ENCODE peak calls at places on chromosome 15, in four cellular contexts. One of them, this sample, is unnamed.
A peak's percentile ranks its signal among the peaks of the same experiment; 100 is the strongest.

GRCh38 chr15:78195735-78196201 is 38.6 kb downstream of the ACSBG1 start:
- DNase-seq in breast epithelium: peak; percentile 47
- DNase-seq in A549: peak; percentile 57
- DNase-seq in pancreas: peak; percentile 48
- DNase-seq in this sample: peak; percentile 24

GRCh38 chr15:80403712-80404056 is 498 bp upstream of the ARNT2 start:
- DNase-seq in breast epithelium: no peak
- DNase-seq in A549: peak; percentile 49
- DNase-seq in pancreas: peak; percentile 22
- DNase-seq in this sample: no peak

GRCh38 chr15:50358805-50359204 is 3.8 kb upstream of the GABPB1 start:
- DNase-seq in breast epithelium: no peak
- DNase-seq in A549: peak; percentile 79
- DNase-seq in pancreas: no peak
- DNase-seq in this sample: peak; percentile 59

GRCh38 chr15:77179541-77179998 is 108.7 kb upstream of the TSPAN3 start:
- DNase-seq in breast epithelium: no peak
- DNase-seq in A549: no peak
- DNase-seq in pancreas: no peak
- DNase-seq in this sample: no peak

GRCh38 chr15:98628216-98628615 is 20.1 kb upstream of the IGF1R start:
- DNase-seq in breast epithelium: no peak
- DNase-seq in A549: no peak
- DNase-seq in pancreas: no peak
- DNase-seq in this sample: no peak

GRCh38 chr15:63599401-63600000 is 2.3 kb downstream of the FBXL22 start:
- DNase-seq in breast epithelium: peak; percentile 73
- DNase-seq in A549: peak; percentile 72
- DNase-seq in pancreas: peak; percentile 82
- DNase-seq in this sample: peak; percentile 50

GRCh38 chr15:59303641-59304433 is 68.8 kb downstream of the MYO1E start:
- DNase-seq in breast epithelium: no peak
- DNase-seq in A549: peak; percentile 78
- DNase-seq in pancreas: no peak
- DNase-seq in this sample: peak; percentile 27

GRCh38 chr15:31283046-31283445 is 43.6 kb upstream of the KLF13 start:
- DNase-seq in breast epithelium: no peak
- DNase-seq in A549: no peak
- DNase-seq in pancreas: no peak
- DNase-seq in this sample: no peak

GRCh38 chr15:68469162-68470048 is 37.4 kb upstream of the ITGA11 start:
- DNase-seq in breast epithelium: no peak
- DNase-seq in A549: no peak
- DNase-seq in pancreas: no peak
- DNase-seq in this sample: no peak

GRCh38 chr15:68719676-68720075 is 101.0 kb downstream of the ANP32A start:
- DNase-seq in breast epithelium: no peak
- DNase-seq in A549: no peak
- DNase-seq in pancreas: no peak
- DNase-seq in this sample: no peak

GRCh38 chr15:88331291-88331690 is 74.8 kb upstream of the NTRK3 start:
- DNase-seq in breast epithelium: no peak
- DNase-seq in A549: peak; percentile 80
- DNase-seq in pancreas: peak; percentile 14
- DNase-seq in this sample: peak; percentile 31

GRCh38 chr15:88337993-88338392 is 81.5 kb upstream of the NTRK3 start:
- DNase-seq in breast epithelium: no peak
- DNase-seq in A549: peak; percentile 56
- DNase-seq in pancreas: no peak
- DNase-seq in this sample: no peak

GRCh38 chr15:88334436-88334835 is 77.9 kb upstream of the NTRK3 start:
- DNase-seq in breast epithelium: no peak
- DNase-seq in A549: no peak
- DNase-seq in pancreas: no peak
- DNase-seq in this sample: peak; percentile 38

GRCh38 chr15:88335074-88335473 is 78.5 kb upstream of the NTRK3 start:
- DNase-seq in breast epithelium: no peak
- DNase-seq in A549: no peak
- DNase-seq in pancreas: no peak
- DNase-seq in this sample: no peak
- TF ChIP-seq CTCF in breast epithelium: no peak
- TF ChIP-seq CTCF in A549: no peak
- TF ChIP-seq CTCF in pancreas: no peak
- TF ChIP-seq CTCF in this sample: no peak

GRCh38 chr15:94231728-94232086 is 346 bp downstream of the MCTP2 start:
- DNase-seq in breast epithelium: no peak
- DNase-seq in A549: no peak
- DNase-seq in pancreas: no peak
- DNase-seq in this sample: no peak

GRCh38 chr15:94230886-94231727 is at the start of gene MCTP2:
- DNase-seq in breast epithelium: peak; percentile 78
- DNase-seq in A549: peak; percentile 11
- DNase-seq in pancreas: peak; percentile 91
- DNase-seq in this sample: peak; percentile 46

GRCh38 chr15:94234300-94234699 is 2.9 kb downstream of the MCTP2 start:
- DNase-seq in breast epithelium: no peak
- DNase-seq in A549: no peak
- DNase-seq in pancreas: no peak
- DNase-seq in this sample: peak; percentile 7

GRCh38 chr15:94230436-94230885 is 900 bp upstream of the MCTP2 start:
- DNase-seq in breast epithelium: no peak
- DNase-seq in A549: no peak
- DNase-seq in pancreas: no peak
- DNase-seq in this sample: no peak

DNA sequence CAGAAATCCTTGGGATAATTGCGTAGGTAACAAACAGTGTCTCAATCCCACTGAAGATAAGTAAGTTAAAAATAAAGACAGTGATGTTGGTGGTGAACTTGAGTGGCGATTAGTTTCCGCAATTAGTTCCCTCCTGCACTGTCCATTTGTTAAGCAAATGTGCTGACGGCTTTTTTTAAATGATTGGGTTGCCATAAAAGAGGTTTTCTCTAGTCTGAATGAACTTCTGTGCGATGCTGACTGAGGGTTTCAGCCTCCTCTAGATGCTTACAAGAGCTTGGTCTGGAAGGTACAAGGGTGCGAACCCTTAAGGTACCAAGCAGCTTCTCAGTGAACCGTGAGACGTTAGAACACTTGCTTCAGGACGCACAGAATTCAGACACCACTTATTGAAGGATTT is 746 bp downstream of the MCTP2 start:
- DNase-seq in breast epithelium: no peak
- DNase-seq in A549: no peak
- DNase-seq in pancreas: no peak
- DNase-seq in this sample: no peak
- H3K4me3 ChIP-seq in breast epithelium: peak overlapping the region; percentile 75
- H3K4me3 ChIP-seq in A549: no peak overlapping the region
- H3K4me3 ChIP-seq in pancreas: peak overlapping the region; percentile 84
- H3K4me3 ChIP-seq in this sample: peak overlapping the region; percentile 48

GRCh38 chr15:88032787-88033186 is 223.8 kb downstream of the NTRK3 start:
- DNase-seq in breast epithelium: no peak
- DNase-seq in A549: no peak
- DNase-seq in pancreas: no peak
- DNase-seq in this sample: no peak

GRCh38 chr15:88029696-88030095 is 226.8 kb downstream of the NTRK3 start:
- DNase-seq in breast epithelium: no peak
- DNase-seq in A549: no peak
- DNase-seq in pancreas: no peak
- DNase-seq in this sample: no peak

GRCh38 chr15:88031461-88031860 is 225.1 kb downstream of the NTRK3 start:
- DNase-seq in breast epithelium: no peak
- DNase-seq in A549: no peak
- DNase-seq in pancreas: no peak
- DNase-seq in this sample: no peak

GRCh38 chr15:88023956-88024355 is 232.6 kb downstream of the NTRK3 start:
- DNase-seq in breast epithelium: no peak
- DNase-seq in A549: no peak
- DNase-seq in pancreas: no peak
- DNase-seq in this sample: no peak

GRCh38 chr15:88028024-88028423 is 228.5 kb downstream of the NTRK3 start:
- DNase-seq in breast epithelium: no peak
- DNase-seq in A549: no peak
- DNase-seq in pancreas: no peak
- DNase-seq in this sample: no peak
- TF ChIP-seq CTCF in breast epithelium: no peak
- TF ChIP-seq CTCF in A549: peak; percentile 14
- TF ChIP-seq CTCF in pancreas: no peak
- TF ChIP-seq CTCF in this sample: no peak

DNA sequence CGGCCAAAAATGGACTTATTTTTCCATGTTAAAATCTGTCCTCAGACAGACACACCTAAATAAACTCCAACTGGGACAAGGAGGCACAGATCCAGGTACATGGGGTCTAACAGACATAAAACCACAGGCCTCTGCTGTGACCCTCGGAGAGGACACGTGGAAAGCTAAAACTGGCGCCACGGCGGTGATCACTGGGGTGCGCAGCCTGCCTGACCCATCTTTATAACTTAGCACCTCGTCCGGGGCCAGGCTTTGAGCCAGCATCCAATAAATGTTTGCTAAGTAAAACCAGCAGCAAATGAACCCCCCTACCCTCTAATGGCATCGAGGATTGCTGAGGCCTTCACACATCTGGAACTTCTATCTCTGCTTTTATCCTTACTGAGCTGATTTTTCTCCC is 15.3 kb downstream of the PCSK6 start:
- DNase-seq in breast epithelium: no peak
- DNase-seq in A549: no peak
- DNase-seq in pancreas: no peak
- DNase-seq in this sample: no peak
- H3K4me3 ChIP-seq in breast epithelium: no peak overlapping the region
- H3K4me3 ChIP-seq in A549: no peak overlapping the region
- H3K4me3 ChIP-seq in pancreas: no peak overlapping the region
- H3K4me3 ChIP-seq in this sample: no peak overlapping the region

GRCh38 chr15:75367913-75368688 is at the start of gene MAN2C1:
- DNase-seq in breast epithelium: peak; percentile 94
- DNase-seq in A549: peak; percentile 99
- DNase-seq in pancreas: peak; percentile 97
- DNase-seq in this sample: peak; percentile 95
- TF ChIP-seq CTCF in breast epithelium: peak; percentile 63
- TF ChIP-seq CTCF in A549: peak; percentile 95
- TF ChIP-seq CTCF in pancreas: peak; percentile 33
- TF ChIP-seq CTCF in this sample: peak; percentile 79

GRCh38 chr15:88072598-88073385 is 183.7 kb downstream of the NTRK3 start:
- DNase-seq in breast epithelium: no peak
- DNase-seq in A549: no peak
- DNase-seq in pancreas: no peak
- DNase-seq in this sample: no peak
- H3K4me3 ChIP-seq in breast epithelium: no peak overlapping the region
- H3K4me3 ChIP-seq in A549: no peak overlapping the region
- H3K4me3 ChIP-seq in pancreas: no peak overlapping the region
- H3K4me3 ChIP-seq in this sample: no peak overlapping the region